ENCODE peak calls at places on chromosomes 13 and 19, in eight cellular contexts. W, Z, A, P, U, K, F and V are unnamed samples.

GRCh38 chr13:46603165-46603603 is 50.2 kb downstream of the LRCH1 start:
- DNase-seq in W (peak), Z (peak), A (no peak), P (peak), U (no peak), K (no peak), F (no peak), V (no peak)

GRCh38 chr19:19578241-19578640 is 40.2 kb downstream of the CILP2 start:
- DNase-seq in W (no peak), Z (no peak), A (no peak), P (no peak), U (no peak), K (peak), F (no peak), V (no peak)

GRCh38 chr13:92954746-92955145 is 271.9 kb upstream of the GPC6 start:
- DNase-seq in W (no peak), Z (no peak), A (no peak), P (no peak), U (no peak), K (no peak), F (no peak), V (no peak)

GRCh38 chr13:47252627-47253026 is 355.8 kb upstream of the HTR2A start:
- DNase-seq in W (no peak), Z (no peak), A (no peak), P (peak), U (no peak), K (no peak), F (no peak), V (no peak)

GRCh38 chr19:29675120-29675649 is 9.9 kb downstream of the PLEKHF1 start:
- DNase-seq in W (no peak), Z (no peak), A (no peak), P (no peak), U (no peak), K (no peak), F (no peak), V (no peak)

GRCh38 chr13:46996316-46996715 is 99.5 kb upstream of the HTR2A start:
- DNase-seq in W (no peak), Z (no peak), A (no peak), P (no peak), U (no peak), K (no peak), F (no peak), V (no peak)

GRCh38 chr19:13117176-13117771 is 734 bp upstream of the TRMT1 start:
- DNase-seq in W (no peak), Z (no peak), A (no peak), P (no peak), U (no peak), K (no peak), F (no peak), V (no peak)

GRCh38 chr19:10007366-10007765 is 2.9 kb downstream of the COL5A3 start:
- DNase-seq in W (no peak), Z (no peak), A (no peak), P (peak), U (no peak), K (no peak), F (peak), V (no peak)

GRCh38 chr19:35766571-35767104 is 8.7 kb downstream of the PROSER3 start:
- DNase-seq in W (no peak), Z (no peak), A (no peak), P (no peak), U (no peak), K (no peak), F (no peak), V (no peak)

GRCh38 chr19:48121066-48121465 is 10.4 kb upstream of the PLA2G4C start:
- DNase-seq in W (no peak), Z (no peak), A (no peak), P (no peak), U (no peak), K (no peak), F (no peak), V (no peak)

GRCh38 chr13:97948041-97948440 is 5.4 kb upstream of the IPO5 start:
- DNase-seq in W (no peak), Z (no peak), A (no peak), P (no peak), U (no peak), K (no peak), F (no peak), V (no peak)

GRCh38 chr19:45601524-45602522 is at the start of gene GPR4:
- DNase-seq in W (no peak), Z (no peak), A (no peak), P (no peak), U (no peak), K (no peak), F (no peak), V (no peak)

GRCh38 chr19:45470147-45471081 is 2.6 kb downstream of the FOSB start:
- DNase-seq in W (peak), Z (peak), A (no peak), P (peak), U (no peak), K (no peak), F (no peak), V (no peak)

GRCh38 chr13:20127563-20128458 is 33.0 kb downstream of the GJA3 start:
- DNase-seq in W (peak), Z (peak), A (no peak), P (peak), U (peak), K (no peak), F (peak), V (peak)

GRCh38 chr19:4636151-4636717 is 3.1 kb upstream of the TNFAIP8L1 start:
- DNase-seq in W (peak), Z (peak), A (peak), P (peak), U (peak), K (peak), F (peak), V (peak)

GRCh38 chr13:112444001-112444311 is 67.8 kb downstream of the SPACA7 start:
- DNase-seq in W (peak), Z (peak), A (no peak), P (peak), U (peak), K (peak), F (peak), V (peak)

GRCh38 chr13:88764103-88764502 is 1092.9 kb downstream of the SLITRK5 start:
- DNase-seq in W (no peak), Z (no peak), A (no peak), P (no peak), U (no peak), K (no peak), F (no peak), V (no peak)